ENCODE peak calls at places on chromosomes 4 and X, in five cellular contexts. E is HS-5; T is stimulated activated CD4-positive, alpha-beta T cell treated with anti-CD3 and anti-CD28 coated beads, Interleukin-15, amount 100 ng/mL, for 1 hour; B is lower lobe of right lung; H is Right ventricle myocardium superior. L is an unnamed sample.

GRCh38 chr4:25792200-25792791 is 70.5 kb downstream of the SEL1L3 start:
- DNase-seq in H (no peak), T (no peak), B (no peak), E (no peak), L (no peak)

GRCh38 chr4:13599159-13599558 is 28.4 kb downstream of the BOD1L1 start:
- DNase-seq in H (no peak), E (no peak), B (no peak), T (no peak), L (peak)

GRCh38 chr4:182711211-182711610 is 206.0 kb downstream of the DCTD start:
- DNase-seq in B (no peak), E (no peak), T (no peak), H (no peak), L (no peak)

GRCh38 chr4:145786830-145787229 is 106.9 kb downstream of the C4orf51 start:
- DNase-seq in E (no peak), T (no peak), H (no peak), B (no peak), L (no peak)

GRCh38 chrX:120287513-120288112 is 23.6 kb downstream of the TMEM255A start:
- DNase-seq in H (no peak), B (no peak), T (no peak), E (no peak), L (no peak)

GRCh38 chrX:107025538-107025937 is 25.5 kb upstream of the MORC4 start:
- DNase-seq in T (no peak), B (no peak), H (no peak), E (no peak), L (peak)

GRCh38 chr4:80017125-80017854 is 55.7 kb downstream of the ANTXR2 start:
- DNase-seq in H (no peak), E (peak), B (no peak), T (no peak), L (peak)

GRCh38 chr4:17958185-17958584 is 63.4 kb downstream of the LCORL start:
- DNase-seq in T (no peak), H (no peak), E (no peak), B (no peak), L (no peak)

GRCh38 chrX:153772608-153773217 is 8.1 kb upstream of the SRPK3 start:
- DNase-seq in B (no peak), H (peak), E (no peak), T (no peak), L (no peak)

GRCh38 chr4:160202802-160203201 is 1099.9 kb downstream of the RAPGEF2 start:
- DNase-seq in B (no peak), T (no peak), H (no peak), E (peak), L (no peak)

GRCh38 chr4:123777297-123777859 is 380.8 kb downstream of the SPRY1 start:
- DNase-seq in T (no peak), B (no peak), H (no peak), E (no peak), L (no peak)

GRCh38 chrX:42384956-42385355 is 393.0 kb downstream of the PPP1R2C start:
- DNase-seq in H (no peak), T (no peak), E (no peak), B (no peak), L (peak)

GRCh38 chr4:88275516-88275915 is 8.8 kb downstream of the PPM1K start:
- DNase-seq in B (no peak), H (no peak), E (no peak), T (no peak), L (no peak)

GRCh38 chrX:68183612-68184214 is 249.6 kb downstream of the OPHN1 start:
- DNase-seq in T (no peak), E (no peak), H (no peak), B (no peak), L (no peak)

GRCh38 chr4:20337261-20337664 is 85.6 kb downstream of the SLIT2 start:
- DNase-seq in T (no peak), B (no peak), H (no peak), E (peak), L (no peak)

GRCh38 chrX:153409414-153410101 is 1.7 kb upstream of the ZFP92 start:
- DNase-seq in T (no peak), E (no peak), H (no peak), B (no peak), L (no peak)

GRCh38 chrX:107776649-107777535 is 641 bp upstream of the NCBP2L start:
- DNase-seq in E (peak), T (peak), H (peak), B (peak), L (peak)

GRCh38 chrX:41050359-41050758 is 34.9 kb upstream of the USP9X start:
- DNase-seq in T (no peak), H (no peak), E (no peak), B (no peak), L (no peak)

GRCh38 chrX:125404667-125405160 is 85.0 kb downstream of the TEX13C start:
- DNase-seq in E (no peak), T (no peak), B (no peak), H (no peak), L (no peak)

GRCh38 chr4:74284074-74284473 is 24.2 kb upstream of the EPGN start:
- DNase-seq in H (no peak), B (no peak), E (peak), T (no peak), L (peak)

GRCh38 chr4:75718529-75718928 is 5.8 kb upstream of the USO1 start:
- DNase-seq in E (no peak), T (no peak), H (no peak), B (no peak), L (no peak)

GRCh38 chrX:129932792-129933321 is 26.9 kb downstream of the UTP14A start:
- DNase-seq in H (peak), T (no peak), B (peak), E (no peak), L (no peak)

GRCh38 chrX:136574548-136574947 is 42.5 kb downstream of the VGLL1 start:
- DNase-seq in T (no peak), H (no peak), B (no peak), E (no peak), L (no peak)

GRCh38 chr4:149980941-149981340 is 97.3 kb upstream of the DCLK2 start:
- DNase-seq in B (no peak), E (no peak), T (no peak), H (peak), L (no peak)

GRCh38 chrX:9948406-9948805 is 18.8 kb upstream of the CLDN34 start:
- DNase-seq in B (no peak), H (no peak), T (no peak), E (no peak), L (no peak)